ENCODE peak calls at places on chromosomes 2 and 18, in ten cellular contexts. H is fibroblast of lung, P is brain microvascular endothelial cell, G is lung, K is suprapubic skin, J is breast epithelium, N is body of pancreas, V is SJCRH30, T is K562, I is GM23248. E is an unnamed sample.

GRCh38 chr2:42030829-42031228 is 17.0 kb upstream of the PKDCC start:
- DNase-seq in K (no peak), N (no peak), J (no peak), T (no peak), V (no peak), G (no peak), H (no peak), P (no peak), I (no peak), E (no peak)

GRCh38 chr2:3512086-3512485 is 7.2 kb downstream of the ADI1 start:
- DNase-seq in P (no peak), H (peak), T (no peak), K (no peak), N (no peak), V (no peak), J (no peak), I (no peak), G (no peak), E (no peak)

GRCh38 chr2:106575955-106576354 is 88.8 kb downstream of the CD8B2 start:
- DNase-seq in T (no peak), G (no peak), P (peak), H (peak), K (no peak), I (peak), V (peak), J (no peak), N (no peak), E (peak)

GRCh38 chr2:239043326-239043725 is 195.4 kb downstream of the TWIST2 start:
- DNase-seq in N (no peak), G (no peak), V (no peak), P (no peak), H (no peak), J (no peak), K (no peak), I (no peak), T (no peak), E (no peak)

GRCh38 chr2:70616168-70616694 is 62.6 kb upstream of the TGFA start:
- DNase-seq in V (no peak), J (no peak), H (no peak), K (no peak), P (no peak), N (no peak), T (no peak), G (no peak), I (no peak), E (no peak)

GRCh38 chr2:168312036-168312822 is 64.8 kb upstream of the STK39 start:
- DNase-seq in H (peak), K (no peak), P (no peak), T (no peak), N (no peak), G (no peak), J (no peak), V (no peak), I (peak), E (no peak)

GRCh38 chr2:225002656-225003045 is 39.6 kb downstream of the DOCK10 start:
- DNase-seq in G (no peak), I (no peak), N (no peak), P (no peak), V (peak), H (no peak), T (no peak), K (no peak), J (no peak), E (no peak)

GRCh38 chr2:170530284-170530745 is 184.8 kb upstream of the SP5 start:
- DNase-seq in P (peak), G (peak), J (peak), N (peak), T (peak), K (peak), H (peak), I (no peak), V (peak), E (peak)

GRCh38 chr18:69843047-69843446 is 104.6 kb downstream of the CD226 start:
- DNase-seq in V (no peak), I (no peak), H (no peak), G (no peak), K (no peak), N (no peak), T (no peak), P (no peak), J (no peak), E (no peak)

GRCh38 chr2:73043978-73044832 is 27.3 kb downstream of the SFXN5 start:
- DNase-seq in H (peak), G (no peak), I (no peak), K (no peak), V (no peak), J (no peak), N (no peak), T (no peak), P (no peak), E (no peak)

GRCh38 chr18:52636536-52636935 is 296.5 kb downstream of the DCC start:
- DNase-seq in J (no peak), T (no peak), V (peak), G (no peak), P (no peak), N (no peak), K (no peak), H (no peak), I (no peak), E (no peak)

GRCh38 chr2:59746291-59746690 is 807.2 kb downstream of the BCL11A start:
- DNase-seq in H (no peak), V (no peak), K (no peak), G (no peak), I (no peak), T (no peak), P (no peak), J (no peak), N (no peak), E (no peak)

GRCh38 chr2:122341007-122341406 is 585.6 kb downstream of the TSN start:
- DNase-seq in V (no peak), G (no peak), H (peak), N (no peak), I (peak), K (no peak), J (no peak), T (no peak), P (peak), E (no peak)

GRCh38 chr2:133286326-133286922 is 281.8 kb downstream of the NCKAP5 start:
- DNase-seq in J (no peak), P (no peak), G (no peak), H (peak), T (no peak), I (peak), V (no peak), K (no peak), N (no peak), E (no peak)

GRCh38 chr2:157492189-157492773 is 48.4 kb upstream of the CYTIP start:
- DNase-seq in N (peak), H (peak), T (peak), I (peak), V (peak), P (peak), K (peak), G (peak), J (peak), E (peak)

GRCh38 chr18:433297-433696 is 67.2 kb downstream of the COLEC12 start:
- DNase-seq in J (no peak), H (no peak), V (no peak), K (no peak), P (no peak), T (no peak), G (no peak), I (peak), N (no peak), E (no peak)

GRCh38 chr2:66574701-66575624 is 140.0 kb downstream of the MEIS1 start:
- DNase-seq in P (peak), G (peak), N (peak), H (peak), I (peak), J (no peak), T (peak), V (peak), K (peak), E (peak)

GRCh38 chr2:66575625-66576371 is 140.9 kb downstream of the MEIS1 start:
- DNase-seq in N (peak), G (no peak), T (peak), H (peak), J (no peak), I (peak), V (peak), P (no peak), K (peak), E (peak)

GRCh38 chr2:66577331-66578041 is 142.6 kb downstream of the MEIS1 start:
- DNase-seq in V (no peak), J (no peak), H (no peak), G (no peak), P (no peak), N (peak), I (no peak), T (no peak), K (no peak), E (peak)

GRCh38 chr2:66578067-66578852 is 143.3 kb downstream of the MEIS1 start:
- DNase-seq in V (no peak), I (no peak), P (no peak), H (no peak), J (no peak), G (no peak), K (no peak), N (peak), T (no peak), E (peak)

DNA sequence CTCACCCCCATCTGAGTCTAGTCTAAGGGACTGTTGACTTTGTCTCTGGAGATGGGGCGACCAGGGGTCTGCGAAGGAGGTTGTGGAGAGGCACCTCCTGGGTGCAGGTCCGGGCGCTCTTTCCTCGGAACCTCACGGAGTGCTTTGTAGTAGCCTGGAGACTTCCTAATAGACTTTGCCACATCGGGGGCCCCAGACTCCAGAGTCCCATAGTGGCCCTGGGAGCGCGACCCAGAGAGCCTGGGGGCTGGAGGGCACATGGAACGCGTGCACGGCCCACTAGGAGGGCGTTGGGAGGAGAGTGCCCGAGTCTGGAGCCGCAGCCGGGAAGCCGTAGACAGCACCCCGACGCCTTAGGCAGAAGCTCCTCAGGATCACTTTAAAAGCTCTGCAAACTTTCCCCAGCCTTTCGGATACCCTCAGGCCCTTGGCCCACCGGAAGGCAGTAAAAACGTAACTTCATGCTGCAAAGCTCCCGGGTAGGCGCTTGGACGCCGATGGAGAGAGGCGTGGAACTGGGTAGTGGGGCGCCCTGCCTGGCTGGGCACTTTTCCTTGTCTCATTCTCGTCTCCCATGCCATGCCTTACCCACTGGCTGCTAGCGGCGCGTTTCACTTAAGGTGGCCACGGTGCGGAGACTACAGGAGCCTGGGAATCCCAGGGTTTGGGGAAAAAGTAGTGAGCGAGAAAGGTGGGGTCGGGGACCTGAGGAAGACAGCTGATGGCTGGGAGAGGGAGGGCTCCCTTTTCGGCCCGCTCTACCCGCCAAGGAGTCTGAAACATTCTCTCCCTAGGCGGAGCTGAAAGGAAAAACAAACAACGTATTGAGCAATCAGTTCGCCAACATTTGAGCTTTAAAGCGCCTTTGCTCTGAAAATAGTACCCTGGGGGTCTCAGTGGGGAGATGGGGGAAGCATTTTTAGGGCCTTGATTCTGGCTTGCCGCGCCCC is 141.7 kb downstream of the MEIS1 start:
- DNase-seq in P (no peak), V (no peak), G (peak), J (no peak), K (peak), I (peak), H (peak), T (no peak), N (peak), E (peak)
- H3K27ac ChIP-seq in P (no peak), V (no peak), G (peak), J (peak), K (peak), I (no peak), H (peak), T (no peak), N (peak), E (peak)

GRCh38 chr2:235630723-235631122 is 136.9 kb downstream of the AGAP1 start:
- DNase-seq in J (no peak), V (no peak), H (no peak), K (no peak), I (no peak), N (no peak), T (no peak), P (no peak), G (no peak), E (no peak)

GRCh38 chr2:235621736-235622135 is 127.9 kb downstream of the AGAP1 start:
- DNase-seq in T (no peak), K (no peak), G (no peak), I (no peak), N (no peak), J (no peak), V (no peak), H (peak), P (no peak), E (no peak)

GRCh38 chr2:235623052-235623451 is 129.2 kb downstream of the AGAP1 start:
- DNase-seq in K (no peak), V (no peak), I (no peak), P (no peak), T (no peak), G (no peak), J (no peak), N (no peak), H (no peak), E (no peak)

GRCh38 chr2:235626658-235627057 is 132.8 kb downstream of the AGAP1 start:
- DNase-seq in V (no peak), T (no peak), N (no peak), I (no peak), J (no peak), K (no peak), G (no peak), P (no peak), H (no peak), E (no peak)

GRCh38 chr2:235627682-235628081 is 133.8 kb downstream of the AGAP1 start:
- DNase-seq in V (no peak), H (no peak), N (no peak), J (no peak), T (no peak), G (no peak), K (no peak), I (no peak), P (peak), E (no peak)
- H3K4me3 ChIP-seq in V (no peak), H (no peak), N (no peak), J (no peak), T (no peak), G (no peak), K (no peak), I (no peak), P (no peak), E (no peak)

GRCh38 chr18:51290864-51291263 is 93.4 kb upstream of the MEX3C start:
- DNase-seq in N (no peak), P (no peak), V (no peak), J (no peak), I (peak), H (no peak), T (no peak), G (no peak), K (no peak), E (no peak)
- H3K27ac ChIP-seq in N (no peak), P (no peak), V (no peak), J (no peak), I (no peak), H (no peak), T (no peak), G (no peak), K (no peak), E (no peak)

GRCh38 chr18:7255643-7256042 is 24.8 kb downstream of the LRRC30 start:
- DNase-seq in I (no peak), V (no peak), J (no peak), G (no peak), H (no peak), T (no peak), K (no peak), P (no peak), N (no peak), E (no peak)

GRCh38 chr18:7261199-7261598 is 30.3 kb downstream of the LRRC30 start:
- DNase-seq in K (no peak), T (no peak), V (no peak), N (no peak), J (no peak), G (no peak), H (no peak), P (no peak), I (no peak), E (no peak)

GRCh38 chr18:7255054-7255453 is 24.2 kb downstream of the LRRC30 start:
- DNase-seq in H (no peak), N (no peak), P (no peak), J (no peak), V (no peak), K (no peak), G (no peak), T (no peak), I (no peak), E (no peak)

GRCh38 chr18:7259482-7259881 is 28.6 kb downstream of the LRRC30 start:
- DNase-seq in I (no peak), T (no peak), N (no peak), H (no peak), P (no peak), J (no peak), K (no peak), V (no peak), G (no peak), E (no peak)

DNA sequence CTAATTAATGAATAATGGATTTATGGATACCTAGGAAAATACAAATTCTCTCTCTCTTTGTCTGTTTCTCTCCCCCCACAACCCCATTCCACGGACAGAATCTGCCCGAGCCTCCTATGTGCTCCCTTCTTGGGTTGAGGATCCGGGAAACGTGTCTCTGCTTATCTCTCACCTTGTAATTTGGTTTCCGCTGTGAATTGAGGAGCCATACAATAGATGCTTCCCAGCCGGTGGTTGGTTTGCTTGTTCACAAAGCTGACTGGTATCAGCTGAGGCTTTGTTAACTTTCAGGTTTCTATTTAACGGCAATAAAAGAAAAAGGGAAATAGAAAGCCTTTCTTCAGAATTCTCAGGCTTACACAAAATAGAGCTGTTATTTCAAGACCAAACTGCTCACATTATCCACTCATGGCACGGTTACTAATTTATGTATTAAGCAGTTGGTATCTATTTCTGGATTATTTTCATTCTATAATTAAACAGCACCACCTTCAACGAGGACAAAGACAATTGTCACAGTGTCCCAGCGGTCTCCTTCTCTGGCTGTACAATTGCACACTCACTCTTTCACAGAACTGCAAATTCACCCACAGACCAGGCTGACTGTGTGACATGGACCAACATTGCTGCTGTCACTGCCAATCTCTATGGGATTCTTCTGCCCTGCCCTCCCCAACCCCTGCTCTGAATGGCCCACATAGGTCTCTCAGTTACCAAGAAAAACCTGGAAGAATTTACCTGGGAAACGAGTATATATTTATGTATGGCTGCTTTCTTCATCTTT is 26.3 kb downstream of the LRRC30 start:
- DNase-seq in T (no peak), G (no peak), K (no peak), P (no peak), H (no peak), V (no peak), I (no peak), N (no peak), J (no peak), E (no peak)
- H3K4me3 ChIP-seq in T (no peak), G (no peak), K (no peak), P (no peak), H (no peak), V (no peak), I (no peak), N (no peak), J (no peak), E (no peak)

GRCh38 chr2:86036790-86037138 is 68.9 kb downstream of the POLR1A start:
- DNase-seq in P (no peak), I (no peak), H (no peak), T (no peak), K (no peak), J (no peak), G (no peak), N (peak), V (no peak), E (no peak)

GRCh38 chr2:86039178-86039962 is 66.3 kb downstream of the POLR1A start:
- DNase-seq in V (no peak), G (no peak), I (no peak), J (peak), N (no peak), P (no peak), H (no peak), K (peak), T (no peak), E (no peak)

GRCh38 chr2:86037141-86037794 is 68.4 kb downstream of the POLR1A start:
- DNase-seq in N (peak), V (no peak), G (peak), P (peak), J (no peak), T (peak), H (peak), K (peak), I (peak), E (peak)

GRCh38 chr2:86038291-86039081 is 67.2 kb downstream of the POLR1A start:
- DNase-seq in K (peak), H (peak), I (peak), T (no peak), J (no peak), V (no peak), G (no peak), N (no peak), P (no peak), E (peak)

DNA sequence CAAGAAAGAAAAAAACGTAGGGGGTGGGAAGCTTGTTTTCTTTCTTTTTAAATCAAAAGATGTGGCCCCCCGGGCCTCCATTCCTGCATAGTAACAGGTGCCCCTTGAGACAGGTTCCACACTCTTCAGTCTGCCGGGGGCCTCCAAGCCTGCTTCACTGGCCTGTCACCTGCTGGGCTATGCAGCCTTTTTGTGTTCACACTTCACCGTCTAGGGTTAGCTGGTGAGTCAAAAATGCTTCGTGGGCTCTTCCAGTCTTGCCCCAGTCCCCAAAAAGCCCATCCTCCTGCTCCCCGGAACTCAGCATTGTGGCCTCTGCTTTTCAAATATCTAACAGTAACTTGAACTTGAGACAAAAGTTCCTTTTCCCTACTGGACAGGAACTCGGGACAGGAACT is 67.9 kb downstream of the POLR1A start:
- DNase-seq in V (no peak), I (peak), T (no peak), K (peak), P (no peak), N (no peak), H (no peak), J (no peak), G (no peak), E (no peak)
- H3K27ac ChIP-seq in V (no peak), I (peak), T (no peak), K (peak), P (no peak), N (peak), H (peak), J (peak), G (peak), E (peak)